ENCODE peak calls at places on chromosomes 1 and 21, in ten cellular contexts. X is cardiac fibroblast; L is NCI-H345; D is activated CD4-positive, alpha-beta T cell treated with anti-CD3 and anti-CD28 coated beads, Interleukin-2, amount 50 U/mL, for 1 hour; M is stimulated activated CD4-positive, alpha-beta T cell treated with anti-CD3 and anti-CD28 coated beads, Interleukin-15, amount 100 ng/mL, for 24 hours; E is sciatic nerve; Z is SHP77; U is activated naive CD4-positive, alpha-beta T cell treated with Interleukin-2 at 50 U/mL for 16 hours; T is A549; O is activated naive CD8-positive, alpha-beta T cell treated with anti-CD3 and anti-CD28 coated beads for 36 hours. G is an unnamed sample.

GRCh38 chr1:94992161-94992560 is 65.3 kb upstream of the CNN3 start:
- DNase-seq in X (no peak), L (no peak), D (no peak), M (no peak), E (no peak), Z (no peak), U (no peak), T (no peak), O (no peak), G (no peak)

GRCh38 chr1:25971044-25971881 is 26.6 kb downstream of the PAFAH2 start:
- DNase-seq in X (no peak), L (no peak), D (peak; percentile 9), M (peak; percentile 44), E (no peak), Z (no peak), U (peak; percentile 9), T (no peak), O (peak; percentile 21), G (no peak)

GRCh38 chr1:221117548-221117951 is 238.3 kb downstream of the HLX start:
- DNase-seq in X (peak; percentile 86), L (no peak), D (no peak), M (no peak), E (no peak), Z (no peak), U (no peak), T (peak; percentile 31), O (no peak), G (peak; percentile 81)

GRCh38 chr1:70779571-70779970 is 268.0 kb downstream of the PTGER3 start:
- DNase-seq in X (peak; percentile 80), L (no peak), D (no peak), M (no peak), E (no peak), Z (no peak), U (no peak), T (no peak), O (peak; percentile 0), G (no peak)

GRCh38 chr1:67684526-67685066 is 405 bp upstream of the GADD45A start:
- DNase-seq in X (no peak), L (no peak), D (no peak), M (no peak), E (no peak), Z (no peak), U (no peak), T (no peak), O (no peak), G (no peak)

GRCh38 chr1:9391620-9392019 is 98.9 kb downstream of the SPSB1 start:
- DNase-seq in X (no peak), L (no peak), D (no peak), M (no peak), E (no peak), Z (no peak), U (no peak), T (no peak), O (no peak), G (no peak)

GRCh38 chr1:91764471-91765115 is 121.4 kb downstream of the TGFBR3 start:
- DNase-seq in X (no peak), L (no peak), D (no peak), M (no peak), E (no peak), Z (no peak), U (no peak), T (no peak), O (no peak), G (no peak)

GRCh38 chr21:26769613-26770188 is 75.5 kb downstream of the ADAMTS1 start:
- DNase-seq in X (peak; percentile 78), L (no peak), D (no peak), M (no peak), E (no peak), Z (no peak), U (no peak), T (no peak), O (no peak), G (no peak)

GRCh38 chr1:100039571-100039970 is 69.8 kb downstream of the SLC35A3 start:
- DNase-seq in X (no peak), L (no peak), D (no peak), M (no peak), E (no peak), Z (no peak), U (no peak), T (no peak), O (no peak), G (no peak)

GRCh38 chr1:1600861-1601563 is 1.1 kb upstream of the FNDC10 start:
- DNase-seq in X (no peak), L (no peak), D (no peak), M (no peak), E (no peak), Z (no peak), U (no peak), T (no peak), O (no peak), G (no peak)

GRCh38 chr1:225896937-225897549 is 8.1 kb upstream of the LEFTY1 start:
- DNase-seq in X (peak; percentile 35), L (no peak), D (peak; percentile 55), M (peak; percentile 70), E (no peak), Z (no peak), U (peak; percentile 66), T (peak; percentile 52), O (peak; percentile 63), G (peak; percentile 89)

GRCh38 chr1:76944942-76945341 is 77.7 kb downstream of the ST6GALNAC5 start:
- DNase-seq in X (peak; percentile 31), L (no peak), D (no peak), M (no peak), E (no peak), Z (no peak), U (no peak), T (no peak), O (no peak), G (no peak)

GRCh38 chr1:5348732-5349465 is 643.3 kb downstream of the NPHP4 start:
- DNase-seq in X (no peak), L (no peak), D (no peak), M (no peak), E (no peak), Z (no peak), U (no peak), T (no peak), O (no peak), G (no peak)

GRCh38 chr1:33365560-33365997 is 44.7 kb upstream of the A3GALT2 start:
- DNase-seq in X (peak; percentile 73), L (no peak), D (no peak), M (no peak), E (peak; percentile 75), Z (no peak), U (no peak), T (no peak), O (no peak), G (no peak)

GRCh38 chr1:88289703-88290102 is 394.4 kb upstream of the PKN2 start:
- DNase-seq in X (no peak), L (no peak), D (no peak), M (no peak), E (no peak), Z (no peak), U (no peak), T (no peak), O (no peak), G (no peak)

GRCh38 chr21:38903578-38904193 is 98.0 kb downstream of the ETS2 start:
- DNase-seq in X (no peak), L (no peak), D (no peak), M (no peak), E (no peak), Z (no peak), U (no peak), T (no peak), O (no peak), G (peak; percentile 92)

GRCh38 chr1:207152792-207153434 is 48.9 kb downstream of the C4BPA start:
- DNase-seq in X (no peak), L (no peak), D (no peak), M (no peak), E (no peak), Z (no peak), U (no peak), T (no peak), O (no peak), G (no peak)

GRCh38 chr21:34100789-34101188 is 27.4 kb downstream of the MRPS6 start:
- DNase-seq in X (peak; percentile 20), L (no peak), D (no peak), M (no peak), E (no peak), Z (no peak), U (no peak), T (no peak), O (no peak), G (no peak)

GRCh38 chr1:223095870-223096269 is 47.2 kb downstream of the TLR5 start:
- DNase-seq in X (no peak), L (no peak), D (no peak), M (no peak), E (no peak), Z (no peak), U (no peak), T (no peak), O (no peak), G (no peak)

GRCh38 chr1:201020040-201020591 is 3.4 kb downstream of the KIF21B start:
- DNase-seq in X (no peak), L (no peak), D (peak; percentile 27), M (peak; percentile 56), E (no peak), Z (no peak), U (peak; percentile 40), T (no peak), O (peak; percentile 59), G (no peak)

GRCh38 chr1:96416111-96416595 is 305.4 kb upstream of the PTBP2 start:
- DNase-seq in X (peak; percentile 96), L (no peak), D (no peak), M (no peak), E (no peak), Z (no peak), U (no peak), T (no peak), O (no peak), G (no peak)

GRCh38 chr1:77018386-77019156 is 151.3 kb downstream of the ST6GALNAC5 start:
- DNase-seq in X (no peak), L (no peak), D (no peak), M (no peak), E (no peak), Z (no peak), U (no peak), T (no peak), O (no peak), G (no peak)

GRCh38 chr1:154745286-154745731 is 124.8 kb downstream of the KCNN3 start:
- DNase-seq in X (no peak), L (no peak), D (no peak), M (peak; percentile 62), E (no peak), Z (no peak), U (peak; percentile 27), T (no peak), O (peak; percentile 55), G (no peak)

GRCh38 chr1:162168935-162169545 is 99.5 kb downstream of the NOS1AP start:
- DNase-seq in X (no peak), L (no peak), D (no peak), M (no peak), E (no peak), Z (no peak), U (no peak), T (no peak), O (no peak), G (no peak)

GRCh38 chr1:198788561-198789064 is 149.8 kb downstream of the PTPRC start:
- DNase-seq in X (peak; percentile 20), L (no peak), D (no peak), M (peak; percentile 9), E (no peak), Z (peak; percentile 11), U (no peak), T (no peak), O (peak; percentile 24), G (no peak)

GRCh38 chr1:2214541-2215241 is 13.4 kb upstream of the SKI start:
- DNase-seq in X (no peak), L (no peak), D (no peak), M (no peak), E (peak; percentile 78), Z (no peak), U (no peak), T (no peak), O (no peak), G (no peak)

GRCh38 chr1:22872971-22873664 is 99.5 kb downstream of the LACTBL1 start:
- DNase-seq in X (peak; percentile 16), L (no peak), D (no peak), M (no peak), E (no peak), Z (no peak), U (no peak), T (no peak), O (no peak), G (no peak)

GRCh38 chr1:12450090-12450764 is 167.8 kb downstream of the DHRS3 start:
- DNase-seq in X (no peak), L (no peak), D (no peak), M (no peak), E (no peak), Z (no peak), U (no peak), T (no peak), O (peak; percentile 40), G (no peak)

G was measured in left lobe of liver.